ENCODE peak calls at places on chromosome 2, in six cellular contexts. O, T, C, S, X and Q are unnamed samples.

GRCh38 chr2:109247812-109248211 is 118.8 kb downstream of the SH3RF3 start:
- DNase-seq in O (no peak), X (no peak), C (no peak), T (no peak), S (no peak), Q (no peak)

GRCh38 chr2:151337643-151338042 is 19.7 kb upstream of the TNFAIP6 start:
- DNase-seq in X (no peak), C (no peak), O (no peak), S (peak; percentile 46), T (no peak), Q (no peak)

GRCh38 chr2:99984781-99985525 is 157.4 kb downstream of the AFF3 start:
- DNase-seq in C (no peak), T (no peak), X (no peak), S (peak; percentile 73), O (no peak), Q (peak; percentile 26)

GRCh38 chr2:110875384-110875725 is 143.0 kb downstream of the ACOXL start:
- DNase-seq in S (no peak), T (no peak), X (no peak), C (no peak), O (no peak), Q (no peak)

GRCh38 chr2:217808326-217808725 is 194.5 kb downstream of the TNS1 start:
- DNase-seq in T (no peak), O (no peak), S (no peak), X (no peak), C (no peak), Q (no peak)

GRCh38 chr2:7109558-7109935 is 192.3 kb downstream of the RNF144A start:
- DNase-seq in C (no peak), T (no peak), S (no peak), O (no peak), X (no peak), Q (no peak)

GRCh38 chr2:17643031-17643615 is 102.6 kb downstream of the VSNL1 start:
- DNase-seq in S (peak; percentile 98), T (no peak), X (peak; percentile 66), C (no peak), O (no peak), Q (peak; percentile 95)

GRCh38 chr2:97995026-97995733 is 568 bp downstream of the TMEM131 start:
- DNase-seq in T (no peak), X (peak; percentile 74), C (peak; percentile 63), O (no peak), S (peak; percentile 17), Q (peak; percentile 57)

GRCh38 chr2:30421551-30422436 is 25.3 kb upstream of the LCLAT1 start:
- DNase-seq in X (no peak), C (no peak), O (no peak), S (peak; percentile 84), T (no peak), Q (peak; percentile 87)

GRCh38 chr2:170244555-170244954 is 66.6 kb downstream of the MYO3B start:
- DNase-seq in C (no peak), T (no peak), O (no peak), S (no peak), X (peak; percentile 82), Q (no peak)

GRCh38 chr2:191105082-191105481 is 45.7 kb downstream of the STAT4 start:
- DNase-seq in S (peak; percentile 33), O (no peak), X (peak; percentile 62), C (no peak), T (no peak), Q (no peak)

GRCh38 chr2:53593891-53594585 is 173.6 kb upstream of the CHAC2 start:
- DNase-seq in S (peak; percentile 55), X (peak; percentile 44), C (no peak), O (no peak), T (no peak), Q (peak; percentile 24)

GRCh38 chr2:97870396-97870843 is 125.3 kb downstream of the TMEM131 start:
- DNase-seq in S (peak; percentile 89), O (no peak), X (peak; percentile 83), C (no peak), T (no peak), Q (peak; percentile 96)

GRCh38 chr2:44825702-44826101 is 115.8 kb upstream of the SIX3 start:
- DNase-seq in C (no peak), T (no peak), O (no peak), X (no peak), S (no peak), Q (no peak)

GRCh38 chr2:41886757-41887156 is 161.1 kb upstream of the PKDCC start:
- DNase-seq in S (peak; percentile 19), O (no peak), X (no peak), C (no peak), T (no peak), Q (no peak)

GRCh38 chr2:239250216-239251071 is 150.4 kb downstream of the HDAC4 start:
- DNase-seq in X (no peak), S (no peak), T (no peak), O (no peak), C (no peak), Q (no peak)
- H4K91ac ChIP-seq in X (no peak overlapping the region), S (peak overlapping the region; percentile 81), T (no peak overlapping the region), O (peak overlapping the region; percentile 38), C (no peak overlapping the region), Q (peak overlapping the region; percentile 81)

GRCh38 chr2:61538179-61538919 is at the start of gene XPO1:
- DNase-seq in O (peak; percentile 98), T (peak; percentile 99), S (peak; percentile 99), X (peak; percentile 100), C (peak; percentile 100), Q (peak; percentile 100)

GRCh38 chr2:61537590-61538178 is 472 bp downstream of the XPO1 start:
- DNase-seq in S (no peak), X (peak; percentile 48), C (peak; percentile 15), O (no peak), T (no peak), Q (no peak)

GRCh38 chr2:61536723-61537581 is 1.2 kb downstream of the XPO1 start:
- DNase-seq in T (peak; percentile 92), C (peak; percentile 84), O (no peak), S (peak; percentile 88), X (peak; percentile 91), Q (peak; percentile 95)

GRCh38 chr2:61536086-61536722 is 2.0 kb downstream of the XPO1 start:
- DNase-seq in C (no peak), T (no peak), O (peak; percentile 80), X (no peak), S (peak; percentile 16), Q (peak; percentile 66)

DNA sequence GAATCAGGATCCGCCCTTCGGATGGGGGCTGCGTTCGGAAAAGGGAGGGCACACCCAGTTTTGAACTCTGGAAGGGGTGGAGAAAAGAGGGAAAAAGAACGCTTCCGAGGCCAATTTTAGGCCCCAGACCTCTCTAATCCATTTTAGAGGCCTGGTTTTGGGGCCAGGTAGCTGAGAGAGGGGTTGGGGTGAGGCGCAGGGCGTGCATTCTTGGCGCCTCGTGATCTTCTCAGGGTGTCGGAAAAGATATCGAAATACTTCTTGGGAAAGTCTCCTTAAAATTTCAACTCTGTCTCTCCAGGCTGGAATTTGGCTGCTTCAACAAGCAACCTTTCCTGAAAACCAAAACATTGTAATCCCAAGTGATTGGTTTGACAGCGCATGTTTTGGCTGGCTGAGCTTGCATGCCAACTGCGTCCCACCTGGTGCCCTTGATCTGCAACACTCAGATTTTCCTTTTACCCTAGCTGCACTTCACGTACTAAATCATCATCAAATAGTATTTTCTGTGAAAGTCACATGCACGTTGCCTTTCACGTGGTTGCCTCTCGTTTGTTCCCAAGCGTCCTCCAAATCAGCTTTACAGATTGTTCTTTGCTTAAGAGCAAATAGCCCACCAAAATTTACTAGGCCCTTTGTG is 884 bp upstream of the XPO1 start:
- DNase-seq in S (peak; percentile 10), X (peak; percentile 25), O (no peak), T (peak; percentile 49), C (peak; percentile 6), Q (peak; percentile 34)
- H2BK5ac ChIP-seq in S (peak overlapping the region; percentile 36), X (peak overlapping the region; percentile 68), O (peak overlapping the region; percentile 98), T (peak overlapping the region; percentile 1), C (no peak overlapping the region), Q (no peak overlapping the region)

GRCh38 chr2:69012310-69013122 is 463 bp upstream of the ANTXR1 start:
- DNase-seq in O (no peak), C (peak; percentile 38), X (peak; percentile 58), S (peak; percentile 76), T (no peak), Q (peak; percentile 81)

GRCh38 chr2:69011611-69012157 is 1.3 kb upstream of the ANTXR1 start:
- DNase-seq in C (no peak), S (no peak), X (no peak), T (no peak), O (no peak), Q (no peak)

GRCh38 chr2:69013123-69013836 is at the start of gene ANTXR1:
- DNase-seq in T (peak; percentile 72), X (peak; percentile 48), S (peak; percentile 78), O (no peak), C (peak; percentile 70), Q (peak; percentile 85)

GRCh38 chr2:69017080-69017479 is 4.1 kb downstream of the ANTXR1 start:
- DNase-seq in O (no peak), C (no peak), X (no peak), T (no peak), S (peak; percentile 70), Q (peak; percentile 81)

DNA sequence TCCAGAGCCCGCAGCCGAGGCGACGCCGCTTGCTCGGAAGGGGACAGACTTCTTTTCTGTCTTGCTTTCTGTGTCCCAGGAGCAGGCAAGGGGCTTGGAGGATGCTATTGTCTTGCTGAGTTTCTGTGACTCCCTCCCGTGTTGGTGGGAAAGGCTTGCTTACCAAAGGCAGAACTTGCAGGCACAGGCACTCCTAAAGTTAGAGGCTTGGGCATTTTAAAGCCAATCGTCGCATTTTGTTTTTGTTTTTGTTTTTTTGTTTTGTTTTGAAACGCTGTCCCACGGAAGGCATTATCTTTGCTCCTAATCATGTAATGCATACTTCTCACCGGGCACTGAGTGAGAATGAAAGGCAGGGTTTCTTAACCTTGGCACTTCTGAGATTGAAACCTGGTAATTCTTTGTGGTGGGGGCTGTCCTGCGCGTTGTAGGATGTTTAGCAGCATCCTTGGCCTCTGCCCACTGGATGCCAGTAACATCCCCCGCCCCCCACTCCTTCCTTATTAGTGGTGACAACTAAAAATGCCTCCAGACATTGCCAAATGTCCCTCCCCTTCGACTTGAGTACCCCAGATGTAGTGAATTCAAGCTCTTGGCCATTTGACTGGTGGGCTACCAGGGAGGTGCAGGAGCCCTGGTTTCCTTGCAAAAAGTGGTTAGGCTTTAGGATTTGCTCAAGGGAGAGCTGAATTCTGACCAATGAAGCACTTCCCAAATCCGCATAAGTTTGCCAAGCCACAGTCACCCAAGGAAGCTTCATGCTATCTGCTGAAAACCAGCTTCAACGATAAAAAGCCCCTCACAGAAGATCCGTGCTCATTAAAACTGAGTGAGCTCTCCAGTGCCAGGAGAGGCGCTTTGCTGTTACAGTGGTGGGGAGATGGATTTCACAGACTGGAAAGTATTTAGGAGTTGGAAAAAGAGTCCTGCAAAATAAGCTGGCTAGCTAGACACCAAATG is 1.1 kb downstream of the ANTXR1 start:
- DNase-seq in T (no peak), S (peak; percentile 54), C (no peak), X (peak; percentile 32), O (no peak), Q (peak; percentile 58)
- H4K91ac ChIP-seq in T (no peak overlapping the region), S (peak overlapping the region; percentile 89), C (no peak overlapping the region), X (peak overlapping the region; percentile 91), O (no peak overlapping the region), Q (peak overlapping the region; percentile 97)

GRCh38 chr2:75707901-75708300 is 2.8 kb downstream of the GCFC2 start:
- DNase-seq in C (no peak), X (no peak), S (peak; percentile 33), O (no peak), T (no peak), Q (no peak)

GRCh38 chr2:75709297-75709696 is 1.4 kb downstream of the GCFC2 start:
- DNase-seq in X (no peak), C (no peak), O (no peak), T (no peak), S (no peak), Q (peak; percentile 2)

GRCh38 chr2:75710220-75710576 is 517 bp downstream of the GCFC2 start:
- DNase-seq in X (no peak), C (no peak), S (no peak), T (no peak), O (no peak), Q (no peak)

GRCh38 chr2:75705921-75706320 is 4.8 kb downstream of the GCFC2 start:
- DNase-seq in S (peak; percentile 27), T (no peak), C (no peak), O (no peak), X (peak; percentile 81), Q (peak; percentile 8)

GRCh38 chr2:75710577-75711253 is at the start of gene GCFC2:
- DNase-seq in X (peak; percentile 88), C (peak; percentile 64), S (peak; percentile 84), O (peak; percentile 58), T (peak; percentile 88), Q (peak; percentile 84)
- H2BK5ac ChIP-seq in X (peak within 1 kb of the TSS; percentile 42), C (peak within 1 kb of the TSS; percentile 93), S (peak within 1 kb of the TSS; percentile 57), O (peak within 1 kb of the TSS; percentile 54), T (no peak within 1 kb of the TSS), Q (peak within 1 kb of the TSS; percentile 20)